ENCODE peak calls at places on chromosomes 5 and 9, in five cellular contexts. M, F, S, Q and G are unnamed samples.

GRCh38 chr5:80798633-80799032 is 143.8 kb upstream of the DHFR start:
- DNase-seq in F (no peak), S (no peak), M (no peak), Q (no peak), G (no peak)

GRCh38 chr5:56350595-56351170 is 117.6 kb upstream of the ANKRD55 start:
- DNase-seq in F (peak; percentile 57), S (no peak), Q (peak; percentile 94), M (no peak), G (no peak)

GRCh38 chr5:88159591-88159990 is 109.1 kb downstream of the TMEM161B start:
- DNase-seq in M (no peak), F (no peak), S (no peak), Q (no peak), G (no peak)

GRCh38 chr5:109141499-109142200 is 268.1 kb downstream of the PJA2 start:
- DNase-seq in M (no peak), Q (no peak), S (peak; percentile 12), F (no peak), G (no peak)

GRCh38 chr5:150155258-150156032 is at the start of gene PDGFRB:
- DNase-seq in Q (no peak), M (peak; percentile 68), F (peak; percentile 82), S (peak; percentile 67), G (peak; percentile 42)

GRCh38 chr5:112418412-112419049 is 546 bp downstream of the EPB41L4A start:
- DNase-seq in M (no peak), Q (no peak), F (no peak), S (no peak), G (no peak)

GRCh38 chr9:121620777-121621437 is 30.5 kb upstream of the DAB2IP start:
- DNase-seq in F (no peak), M (no peak), Q (peak; percentile 67), S (peak; percentile 74), G (peak; percentile 57)

GRCh38 chr5:35214051-35214450 is 16.2 kb downstream of the PRLR start:
- DNase-seq in Q (no peak), F (no peak), S (no peak), M (no peak), G (no peak)

GRCh38 chr9:26375448-26375847 is 517.2 kb downstream of the CAAP1 start:
- DNase-seq in M (no peak), S (no peak), Q (no peak), F (no peak), G (no peak)

GRCh38 chr9:27292646-27293045 is 4.3 kb downstream of the EQTN start:
- DNase-seq in Q (no peak), S (no peak), M (no peak), F (peak; percentile 22), G (no peak)

GRCh38 chr5:156950716-156951115 is 12.3 kb downstream of the TIMD4 start:
- DNase-seq in M (no peak), F (no peak), Q (no peak), S (no peak), G (no peak)

GRCh38 chr9:133897675-133898074 is 94.4 kb downstream of the VAV2 start:
- DNase-seq in F (no peak), M (no peak), Q (no peak), S (no peak), G (no peak)

GRCh38 chr9:111783857-111784256 is 10.9 kb downstream of the SHOC1 start:
- DNase-seq in M (no peak), F (no peak), S (no peak), Q (no peak), G (no peak)

DNA sequence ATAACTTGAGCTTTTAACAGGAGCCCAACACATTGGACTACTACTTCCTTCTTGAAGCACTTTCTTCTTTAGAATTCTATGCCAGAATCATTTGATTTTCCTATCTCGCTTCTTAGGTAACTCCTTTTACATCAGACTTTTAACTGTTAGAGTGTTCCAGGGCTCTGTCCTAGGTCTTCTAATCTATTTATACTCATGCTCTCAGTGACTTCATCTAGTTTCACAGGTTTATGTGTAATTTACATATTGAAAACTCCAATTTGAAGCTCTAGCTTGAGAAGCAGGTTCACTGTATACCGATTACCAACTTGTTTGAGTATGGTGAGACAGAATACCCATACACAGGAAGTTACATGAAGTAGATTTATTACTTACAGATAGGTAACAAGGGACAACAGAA is 11.3 kb downstream of the SHOC1 start:
- DNase-seq in F (no peak), S (no peak), Q (no peak), M (no peak), G (no peak)
- TF ChIP-seq CTCF in F (no peak), S (no peak), Q (no peak), M (no peak), G (no peak)

DNA sequence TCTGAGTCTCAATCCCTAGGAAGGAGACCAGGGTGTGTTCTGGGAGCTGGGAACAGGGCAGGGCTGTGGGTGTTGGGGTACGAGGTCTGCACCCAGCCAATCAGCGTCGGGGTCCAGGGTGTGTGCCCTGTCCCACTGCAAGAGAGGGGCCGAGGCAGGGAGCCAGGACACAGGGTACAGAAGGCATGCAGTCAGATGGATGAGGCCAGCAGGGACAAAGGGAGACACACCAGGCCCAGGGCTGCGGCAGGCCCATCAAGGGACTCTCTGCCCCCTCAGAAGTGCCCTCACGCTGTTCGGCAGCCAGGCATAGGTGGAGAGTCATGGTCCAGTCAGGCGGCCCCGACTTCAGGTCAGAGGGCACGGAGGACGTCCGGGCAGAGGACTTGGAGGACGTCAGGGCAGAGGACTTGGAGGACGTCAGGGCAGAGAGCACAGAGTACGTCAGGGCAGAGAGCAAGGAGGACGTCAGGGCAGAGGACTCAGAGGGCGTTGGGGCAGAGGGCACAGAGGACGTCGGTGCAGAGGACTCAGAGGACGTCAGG is 28.8 kb upstream of the ADAMTS2 start:
- DNase-seq in F (no peak), S (peak; percentile 5), M (no peak), Q (no peak), G (no peak)
- TF ChIP-seq CTCF in F (no peak), S (no peak), M (no peak), Q (no peak), G (no peak)

DNA sequence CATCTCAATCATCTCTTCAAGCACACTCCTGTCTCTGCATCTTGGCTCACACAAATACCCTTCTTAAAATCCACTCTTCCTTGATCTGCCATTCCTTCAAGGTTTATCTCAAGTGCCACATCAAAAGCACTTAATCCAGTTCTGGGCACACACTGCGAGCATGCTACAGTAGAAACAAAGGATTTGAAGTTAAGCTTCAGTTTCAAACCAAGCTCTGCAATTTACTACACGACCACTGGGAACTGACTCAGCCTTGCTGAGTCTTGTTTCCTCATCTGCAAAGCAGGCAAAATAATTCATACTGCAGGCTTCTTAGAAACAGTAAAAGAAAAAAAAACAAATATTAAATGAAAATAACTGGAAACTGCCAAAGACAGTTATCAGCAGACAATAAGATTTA is 50.5 kb upstream of the CTNNAL1 start:
- DNase-seq in M (no peak), Q (no peak), S (no peak), F (no peak), G (no peak)
- TF ChIP-seq CTCF in M (no peak), Q (no peak), S (no peak), F (no peak), G (peak; percentile 19)

DNA sequence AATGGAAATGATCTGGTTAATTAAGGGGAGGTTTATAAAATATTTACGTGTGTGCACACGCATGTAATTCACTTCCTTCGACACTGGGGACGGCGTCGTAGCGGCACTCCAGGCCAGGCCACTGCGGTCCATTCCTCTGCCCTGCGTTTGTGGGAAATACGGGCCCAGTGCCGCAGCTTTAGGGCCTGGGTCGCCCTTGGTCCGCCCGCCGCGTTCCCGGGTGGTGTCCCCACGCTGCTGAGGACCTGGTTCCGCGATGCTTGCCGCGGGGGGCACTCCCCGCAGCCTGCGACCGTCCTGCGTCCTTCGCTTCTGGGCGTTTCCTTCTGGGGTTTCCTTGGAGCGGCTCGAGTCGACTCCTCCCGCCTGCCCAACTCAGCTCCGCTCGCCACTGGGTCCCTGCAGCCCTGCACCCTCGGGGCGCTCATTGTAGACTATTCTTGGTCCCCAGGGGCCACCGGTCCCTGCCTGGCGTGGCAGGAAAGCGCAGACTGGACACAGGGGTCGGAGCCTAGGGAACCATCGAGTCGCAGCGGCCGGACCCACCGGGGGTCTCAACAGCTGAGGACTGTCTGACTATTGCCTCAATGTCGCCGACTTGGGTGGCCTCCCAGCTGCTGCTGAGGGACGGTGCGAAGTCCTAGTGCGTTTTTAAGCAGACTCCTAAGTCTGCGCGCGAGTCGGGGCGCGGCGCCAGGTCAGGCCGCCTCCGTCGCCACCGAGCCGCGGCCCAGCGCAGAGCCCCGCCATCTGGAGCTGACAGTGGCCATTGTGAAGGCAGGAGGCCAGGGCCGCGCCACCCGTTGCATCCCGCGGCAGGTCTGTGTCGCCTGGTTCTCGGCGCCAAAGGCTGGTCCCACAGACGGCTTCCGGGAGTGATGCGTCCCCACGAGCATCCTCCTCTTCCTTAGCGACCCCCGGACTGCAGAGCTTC is 4.4 kb upstream of the IRX1 start:
- DNase-seq in Q (no peak), F (no peak), S (peak; percentile 26), M (no peak), G (no peak)
- TF ChIP-seq CTCF in Q (no peak), F (peak; percentile 18), S (no peak), M (no peak), G (no peak)

DNA sequence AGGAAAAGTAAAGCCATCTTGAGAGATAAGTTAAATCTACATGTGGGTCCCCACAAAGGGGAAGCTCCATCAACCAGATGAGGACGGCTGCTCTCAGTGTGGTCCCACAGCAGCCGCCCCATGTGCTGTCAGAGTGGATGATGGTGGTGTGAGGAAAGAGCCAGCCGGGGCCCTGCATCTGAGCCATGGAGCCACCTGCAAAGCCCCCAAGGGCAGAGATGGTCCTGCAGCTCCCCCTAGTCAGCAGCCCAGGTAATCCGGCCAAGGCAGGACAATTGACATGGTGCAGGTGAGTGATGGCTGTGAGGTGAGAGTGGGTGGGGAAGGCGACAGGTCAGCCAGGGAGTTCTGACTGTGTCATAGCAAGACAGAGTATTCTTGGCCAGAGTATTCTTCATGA is 458.8 kb downstream of the ICE1 start:
- DNase-seq in Q (no peak), S (peak; percentile 80), F (no peak), M (no peak), G (no peak)
- TF ChIP-seq CTCF in Q (no peak), S (no peak), F (no peak), M (no peak), G (no peak)

GRCh38 chr5:74166064-74166463 is 474.5 kb downstream of the ENC1 start:
- DNase-seq in M (no peak), S (no peak), F (no peak), Q (no peak), G (no peak)

GRCh38 chr5:74167206-74167929 is 473.2 kb downstream of the ENC1 start:
- DNase-seq in S (no peak), M (no peak), Q (peak; percentile 6), F (no peak), G (no peak)

GRCh38 chr5:74161171-74161570 is 479.4 kb downstream of the ENC1 start:
- DNase-seq in Q (no peak), M (no peak), S (no peak), F (no peak), G (no peak)

GRCh38 chr5:74167930-74168315 is 472.6 kb downstream of the ENC1 start:
- DNase-seq in F (no peak), M (no peak), S (no peak), Q (no peak), G (no peak)

DNA sequence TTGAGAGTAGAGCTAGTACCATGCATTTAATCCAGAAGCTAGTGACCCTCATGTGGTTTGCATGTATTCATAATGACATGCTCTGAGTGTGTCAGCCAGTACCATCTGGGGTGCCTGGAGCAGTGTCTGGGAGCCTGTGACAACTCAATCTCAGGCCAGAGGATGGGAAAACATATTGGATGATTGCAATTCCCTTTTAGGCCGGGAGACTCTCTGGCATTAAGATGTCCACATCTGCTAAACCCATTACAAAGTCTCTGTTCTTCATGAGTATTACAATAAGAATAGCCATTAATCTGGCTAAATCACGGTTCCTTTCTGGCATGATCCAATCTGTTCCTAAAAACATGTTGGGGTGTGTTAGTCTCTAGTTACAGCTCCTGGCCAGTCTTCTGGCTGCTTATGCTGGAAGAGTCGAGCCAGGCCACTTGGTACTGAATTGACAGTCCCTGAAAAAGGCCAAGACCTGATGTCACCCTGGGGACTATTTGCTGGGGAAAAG is 475.8 kb downstream of the ENC1 start:
- DNase-seq in M (no peak), Q (no peak), F (no peak), S (no peak), G (no peak)
- TF ChIP-seq CTCF in M (no peak), Q (no peak), F (no peak), S (no peak), G (no peak)